ENCODE peak calls at places on chromosomes 2 and 18, in eight cellular contexts. B is NCI-H524; R is Calu3; I is T-helper 2 cell; C is NCI-H1436; W is natural killer cell treated with Interleukin-12 subunit alpha and Interleukin-12 subunit beta and Interleukin-15 and Interleukin-18, amount 100 ng/mL, for 72 hours; D is stimulated activated CD4-positive, alpha-beta T cell treated with anti-CD3 and anti-CD28 coated beads, Interleukin-12 subunit alpha, Interleukin-12 subunit beta, amount 100 ng/mL, for 24 hours; K is fibroblast of mammary gland. E is an unnamed sample.

GRCh38 chr2:38267270-38267925 is 109.7 kb downstream of the ATL2 start:
- DNase-seq in C (no peak), K (no peak), I (no peak), W (no peak), D (no peak), B (no peak), R (no peak), E (no peak)

GRCh38 chr2:86480105-86480504 is 38.9 kb downstream of the KDM3A start:
- DNase-seq in K (no peak), I (no peak), C (no peak), B (no peak), D (no peak), R (no peak), W (no peak), E (no peak)

GRCh38 chr2:234580686-234581085 is 83.8 kb upstream of the ARL4C start:
- DNase-seq in C (no peak), K (no peak), W (no peak), R (no peak), B (no peak), I (no peak), D (no peak), E (no peak)

GRCh38 chr2:207166349-207167128 is 791 bp upstream of the KLF7 start:
- DNase-seq in K (peak; percentile 76), D (peak; percentile 58), W (peak; percentile 72), B (peak; percentile 13), I (peak; percentile 66), R (peak; percentile 83), C (peak; percentile 82), E (peak; percentile 69)

GRCh38 chr2:85410584-85411404 is 628 bp upstream of the CAPG start:
- DNase-seq in C (no peak), R (no peak), W (no peak), D (no peak), I (no peak), B (no peak), K (peak; percentile 42), E (no peak)

GRCh38 chr2:10254373-10255188 is 48.1 kb upstream of the HPCAL1 start:
- DNase-seq in R (no peak), W (no peak), B (no peak), I (no peak), D (no peak), C (no peak), K (peak; percentile 50), E (no peak)

GRCh38 chr2:48738806-48739205 is 16.7 kb downstream of the LHCGR start:
- DNase-seq in D (no peak), I (no peak), R (no peak), K (peak; percentile 53), B (no peak), W (no peak), C (no peak), E (no peak)

GRCh38 chr2:111121873-111122630 is 1.3 kb downstream of the BCL2L11 start:
- DNase-seq in B (peak; percentile 50), I (peak; percentile 68), C (peak; percentile 82), W (peak; percentile 91), D (peak; percentile 70), K (peak; percentile 81), R (peak; percentile 92), E (peak; percentile 91)

GRCh38 chr2:85699325-85699724 is 5.2 kb downstream of the GNLY start:
- DNase-seq in W (no peak), I (no peak), B (no peak), K (no peak), C (no peak), D (no peak), R (no peak), E (no peak)

GRCh38 chr2:7685342-7686015 is 768.3 kb downstream of the RNF144A start:
- DNase-seq in C (no peak), R (no peak), I (no peak), K (peak; percentile 60), D (no peak), B (no peak), W (no peak), E (no peak)

GRCh38 chr2:143000599-143000998 is 123.1 kb downstream of the KYNU start:
- DNase-seq in B (no peak), D (no peak), I (no peak), R (no peak), K (no peak), C (no peak), W (no peak), E (no peak)

GRCh38 chr18:11887305-11888262 is 20.5 kb downstream of the MPPE1 start:
- DNase-seq in R (peak; percentile 30), B (no peak), K (no peak), I (no peak), C (no peak), D (no peak), W (no peak), E (peak; percentile 39)

GRCh38 chr2:95539290-95539689 is 52.5 kb upstream of the TRIM43 start:
- DNase-seq in W (no peak), K (peak; percentile 38), D (no peak), C (no peak), R (no peak), I (no peak), B (no peak), E (no peak)

GRCh38 chr2:112033600-112033999 is 21.5 kb upstream of the TMEM87B start:
- DNase-seq in K (peak; percentile 69), C (no peak), D (no peak), W (no peak), R (peak; percentile 51), B (no peak), I (no peak), E (no peak)

GRCh38 chr2:56198936-56199335 is 15.1 kb downstream of the CCDC85A start:
- DNase-seq in B (no peak), W (no peak), D (no peak), R (no peak), C (no peak), I (no peak), K (no peak), E (no peak)

GRCh38 chr2:112168422-112169124 is 30.4 kb downstream of the FBLN7 start:
- DNase-seq in W (no peak), C (no peak), I (no peak), R (no peak), D (no peak), K (peak; percentile 52), B (no peak), E (no peak)

GRCh38 chr2:99217929-99218501 is 37.0 kb downstream of the MRPL30 start:
- DNase-seq in B (no peak), I (no peak), D (no peak), W (no peak), K (no peak), R (no peak), C (no peak), E (peak; percentile 27)

E was measured in transverse colon.